ENCODE peak calls at places on chromosomes 3 and 15, in four cellular contexts. One of them, this sample, is unnamed.

GRCh38 chr3:88078930-88079329 is 19.9 kb downstream of the ZNF654 start:
- DNase-seq in HepG2: no peak
- DNase-seq in K562: no peak
- DNase-seq in H1: no peak
- DNase-seq in this sample: no peak

GRCh38 chr3:89353465-89353864 is 246.0 kb downstream of the EPHA3 start:
- DNase-seq in H1: no peak
- DNase-seq in HepG2: no peak
- DNase-seq in K562: no peak
- DNase-seq in this sample: no peak

GRCh38 chr15:40630313-40630712 is 36.3 kb downstream of the KNL1 start:
- DNase-seq in H1: no peak
- DNase-seq in K562: no peak
- DNase-seq in HepG2: no peak
- DNase-seq in this sample: no peak

GRCh38 chr3:110384601-110385000 is 687.0 kb upstream of the NECTIN3 start:
- DNase-seq in H1: no peak
- DNase-seq in HepG2: no peak
- DNase-seq in K562: no peak
- DNase-seq in this sample: no peak

GRCh38 chr15:36785396-36785795 is 206.0 kb downstream of the CDIN1 start:
- DNase-seq in H1: no peak
- DNase-seq in HepG2: peak; percentile 53
- DNase-seq in K562: no peak
- DNase-seq in this sample: no peak

GRCh38 chr3:126077754-126078153 is 6.2 kb downstream of the SLC41A3 start:
- DNase-seq in H1: no peak
- DNase-seq in HepG2: no peak
- DNase-seq in K562: no peak
- DNase-seq in this sample: no peak

GRCh38 chr3:183548262-183548769 is 7.2 kb downstream of the KLHL6 start:
- DNase-seq in K562: no peak
- DNase-seq in HepG2: no peak
- DNase-seq in H1: no peak
- DNase-seq in this sample: peak; percentile 46

GRCh38 chr15:99482993-99483392 is 82.8 kb upstream of the MEF2A start:
- DNase-seq in K562: no peak
- DNase-seq in H1: no peak
- DNase-seq in HepG2: no peak
- DNase-seq in this sample: peak; percentile 17

GRCh38 chr3:4297486-4297885 is 5.7 kb upstream of the SETMAR start:
- DNase-seq in H1: no peak
- DNase-seq in HepG2: no peak
- DNase-seq in K562: no peak
- DNase-seq in this sample: no peak

GRCh38 chr3:138686771-138687221 is 78.2 kb downstream of the FAIM start:
- DNase-seq in HepG2: peak; percentile 89
- DNase-seq in H1: no peak
- DNase-seq in K562: peak; percentile 82
- DNase-seq in this sample: peak; percentile 52

GRCh38 chr3:122929576-122930365 is 97.8 kb downstream of the SEMA5B start:
- DNase-seq in H1: no peak
- DNase-seq in K562: no peak
- DNase-seq in HepG2: no peak
- DNase-seq in this sample: no peak

GRCh38 chr3:129425619-129426018 is 2.8 kb downstream of the EFCAB12 start:
- DNase-seq in H1: no peak
- DNase-seq in HepG2: no peak
- DNase-seq in K562: no peak
- DNase-seq in this sample: no peak

GRCh38 chr3:129429080-129429451 is 630 bp upstream of the EFCAB12 start:
- DNase-seq in HepG2: no peak
- DNase-seq in K562: no peak
- DNase-seq in H1: no peak
- DNase-seq in this sample: no peak

GRCh38 chr3:129429597-129429996 is 1.2 kb upstream of the EFCAB12 start:
- DNase-seq in HepG2: no peak
- DNase-seq in K562: no peak
- DNase-seq in H1: no peak
- DNase-seq in this sample: no peak

GRCh38 chr3:129428382-129429079 is at the start of gene EFCAB12:
- DNase-seq in H1: peak; percentile 98
- DNase-seq in K562: peak; percentile 95
- DNase-seq in HepG2: peak; percentile 77
- DNase-seq in this sample: peak; percentile 80

DNA sequence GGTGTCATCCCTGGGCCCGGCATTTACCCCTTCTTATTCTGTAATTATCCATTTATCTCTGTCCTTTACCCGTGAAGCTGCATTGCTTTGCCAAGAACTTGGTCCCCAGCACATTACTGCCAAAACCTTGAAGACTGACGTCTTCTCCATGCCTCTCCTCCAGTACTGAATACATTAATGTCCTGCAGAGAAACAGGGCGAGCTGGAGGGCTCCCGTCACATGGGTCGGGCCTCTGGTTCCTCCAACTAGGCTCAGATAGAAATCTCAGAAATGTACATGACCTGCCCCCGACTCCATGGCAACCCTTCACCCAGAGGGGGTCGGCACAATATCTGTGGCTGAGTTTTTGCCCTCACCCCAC is 435 bp downstream of the EFCAB12 start:
- DNase-seq in K562: no peak
- DNase-seq in HepG2: no peak
- DNase-seq in H1: no peak
- DNase-seq in this sample: no peak
- TF ChIP-seq PHF8 in K562: no peak
- TF ChIP-seq PHF8 in HepG2: no peak
- TF ChIP-seq PHF8 in H1: no peak
- TF ChIP-seq PHF8 in this sample: no peak

DNA sequence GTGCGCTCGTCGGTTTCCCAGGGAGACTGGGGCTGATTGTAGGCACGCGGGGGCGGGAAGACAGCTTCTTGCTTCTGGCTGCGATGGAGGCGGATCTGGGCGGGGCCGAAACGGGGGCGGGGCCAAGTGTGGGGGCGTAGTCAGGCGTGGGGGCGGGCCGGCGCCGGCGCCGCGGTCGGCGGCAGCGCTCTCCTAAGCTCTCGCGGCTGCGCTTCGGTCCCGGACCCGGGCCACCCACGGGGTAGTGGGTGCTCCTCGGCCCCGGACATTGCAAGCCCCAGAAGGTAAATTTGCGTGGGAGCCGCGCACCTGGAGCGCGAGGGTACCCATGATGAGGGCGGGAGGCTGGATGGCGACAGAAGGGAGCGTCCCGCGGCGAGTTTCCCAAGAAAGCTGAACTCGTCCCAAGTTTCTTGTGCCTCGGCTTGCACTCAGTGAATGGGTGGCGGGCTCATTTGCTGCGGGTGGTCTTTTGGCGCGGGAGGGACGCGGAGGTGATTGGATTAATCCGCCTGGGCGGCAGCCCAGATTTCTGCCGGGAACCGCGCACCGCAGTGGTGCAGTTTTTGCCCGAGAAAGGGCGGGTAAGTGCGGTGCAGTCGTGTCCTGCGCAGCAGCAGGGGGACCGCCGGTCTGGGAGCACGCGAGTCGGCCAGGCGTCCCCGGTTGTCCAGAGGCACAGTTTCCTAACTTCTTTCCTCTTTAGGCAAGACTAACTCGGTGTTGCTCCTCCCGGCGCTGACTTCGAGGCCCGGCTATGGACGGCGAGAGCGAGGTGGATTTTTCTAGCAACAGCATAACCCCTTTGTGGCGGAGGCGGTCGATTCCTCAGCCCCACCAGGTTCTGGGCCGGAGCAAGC is at the start of gene ARHGEF26:
- DNase-seq in H1: peak; percentile 98
- DNase-seq in HepG2: peak; percentile 44
- DNase-seq in K562: peak; percentile 84
- DNase-seq in this sample: peak; percentile 83
- TF ChIP-seq PHF8 in H1: peak; percentile 76
- TF ChIP-seq PHF8 in HepG2: peak; percentile 61
- TF ChIP-seq PHF8 in K562: peak; percentile 15
- TF ChIP-seq PHF8 in this sample: peak; percentile 69

GRCh38 chr15:35281515-35281914 is 196.4 kb upstream of the NANOGP8 start:
- DNase-seq in K562: no peak
- DNase-seq in HepG2: no peak
- DNase-seq in H1: no peak
- DNase-seq in this sample: no peak
- TF ChIP-seq PHF8 in K562: no peak
- TF ChIP-seq PHF8 in HepG2: no peak
- TF ChIP-seq PHF8 in H1: no peak
- TF ChIP-seq PHF8 in this sample: no peak

DNA sequence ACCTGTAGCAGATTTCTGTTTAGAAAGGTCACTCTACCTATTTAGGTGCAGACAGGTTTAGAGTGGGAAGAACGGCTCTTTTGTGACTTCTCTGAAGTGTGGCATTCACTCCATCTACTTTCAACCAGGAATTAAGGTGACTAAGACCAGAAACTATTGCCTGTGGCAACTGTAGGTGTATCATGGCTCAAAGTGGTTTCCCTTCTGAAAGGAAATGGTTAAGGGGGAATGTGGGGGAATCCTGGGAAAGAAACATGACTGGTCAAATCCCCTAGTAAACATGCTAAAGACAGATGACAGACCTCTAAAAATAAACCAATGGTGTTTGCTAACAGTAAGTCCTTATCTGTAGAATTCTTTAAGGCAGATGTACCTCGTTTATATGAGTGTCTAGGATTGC is 57.0 kb downstream of the MEGF11 start:
- DNase-seq in H1: no peak
- DNase-seq in K562: no peak
- DNase-seq in HepG2: no peak
- DNase-seq in this sample: no peak
- TF ChIP-seq PHF8 in H1: no peak
- TF ChIP-seq PHF8 in K562: no peak
- TF ChIP-seq PHF8 in HepG2: no peak
- TF ChIP-seq PHF8 in this sample: no peak

GRCh38 chr15:100958326-100959065 is 39.3 kb downstream of the LRRK1 start:
- DNase-seq in HepG2: no peak
- DNase-seq in K562: no peak
- DNase-seq in H1: no peak
- DNase-seq in this sample: peak; percentile 90
- TF ChIP-seq PHF8 in HepG2: no peak
- TF ChIP-seq PHF8 in K562: no peak
- TF ChIP-seq PHF8 in H1: no peak
- TF ChIP-seq PHF8 in this sample: no peak

DNA sequence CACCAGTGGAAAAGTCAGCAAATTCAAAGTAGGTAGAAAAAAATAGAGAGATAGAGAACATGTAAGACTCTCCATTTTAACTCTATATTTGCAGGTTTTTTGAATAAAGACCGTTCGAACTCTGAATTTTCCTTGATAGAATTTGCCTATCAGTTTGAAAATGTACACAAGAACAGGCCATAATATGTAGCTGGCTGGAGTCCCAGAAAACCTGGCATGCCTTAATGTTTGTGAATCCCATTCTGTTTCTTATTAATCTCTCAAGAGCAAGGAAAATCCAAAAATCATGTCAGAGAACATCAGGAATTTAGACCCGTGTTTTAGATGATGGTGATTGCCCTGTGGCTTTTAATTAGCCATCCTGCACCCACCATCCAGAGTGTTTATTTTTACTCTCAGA is 7.2 kb upstream of the CFAP161 start:
- DNase-seq in HepG2: no peak
- DNase-seq in K562: no peak
- DNase-seq in H1: no peak
- DNase-seq in this sample: no peak
- TF ChIP-seq PHF8 in HepG2: no peak
- TF ChIP-seq PHF8 in K562: no peak
- TF ChIP-seq PHF8 in H1: no peak
- TF ChIP-seq PHF8 in this sample: no peak